ENCODE peak calls at places on chromosomes 16 and 17, in four cellular contexts. Q is HCT116, J is prostate gland, G is IMR-90. E is an unnamed sample. For H3K9me3, the result is how much of the 10 kb centered on the place peaks cover.

GRCh38 chr17:21072623-21073278 is 29.9 kb upstream of the USP22 start:
- DNase-seq in G (no peak), J (no peak), Q (no peak), E (no peak)

GRCh38 chr16:57137566-57138273 is 45.3 kb downstream of the CPNE2 start:
- DNase-seq in Q (no peak), J (no peak), G (no peak), E (no peak)

GRCh38 chr17:45021607-45022287 is 29.7 kb downstream of the DCAKD start:
- DNase-seq in G (peak), J (peak), Q (no peak), E (no peak)

GRCh38 chr17:46818319-46818928 is at the start of gene WNT3:
- DNase-seq in Q (no peak), J (no peak), G (no peak), E (no peak)

GRCh38 chr17:65261682-65262636 is 124.8 kb downstream of the RGS9 start:
- DNase-seq in G (peak), Q (no peak), J (no peak), E (no peak)

GRCh38 chr16:11392041-11392581 is 46.9 kb downstream of the RMI2 start:
- DNase-seq in G (no peak), J (no peak), Q (no peak), E (no peak)

GRCh38 chr16:78996806-78997205 is 603.7 kb downstream of the MAF start:
- DNase-seq in G (no peak), Q (no peak), J (no peak), E (no peak)

GRCh38 chr16:4661661-4662060 is 31.7 kb upstream of the NUDT16L1 start:
- DNase-seq in Q (no peak), G (no peak), J (no peak), E (no peak)

GRCh38 chr17:51087072-51087757 is 33.5 kb downstream of the SPAG9 start:
- DNase-seq in G (peak), J (no peak), Q (no peak), E (no peak)

GRCh38 chr16:71956500-71956899 is 43.7 kb downstream of the PKD1L3 start:
- DNase-seq in Q (no peak), G (no peak), J (no peak), E (no peak)

GRCh38 chr16:56029026-56029425 is 153.9 kb upstream of the CES5A start:
- DNase-seq in Q (no peak), J (no peak), G (no peak), E (no peak)

GRCh38 chr17:32445976-32446375 is 1.7 kb downstream of the PSMD11 start:
- DNase-seq in J (no peak), Q (no peak), G (peak), E (no peak)

GRCh38 chr17:46742539-46743270 is 75.8 kb downstream of the WNT3 start:
- DNase-seq in J (no peak), Q (peak), G (peak), E (no peak)

GRCh38 chr16:82627811-82628339 is 1.1 kb downstream of the CDH13 start:
- DNase-seq in G (peak), J (peak), Q (no peak), E (no peak)

GRCh38 chr17:65759532-65759931 is 198.1 kb upstream of the AXIN2 start:
- DNase-seq in Q (no peak), G (no peak), J (no peak), E (no peak)

GRCh38 chr17:8382052-8382879 is 727 bp downstream of the RPL26 start:
- DNase-seq in G (no peak), Q (no peak), J (no peak), E (no peak)

GRCh38 chr16:86289304-86289703 is 221.0 kb upstream of the FOXF1 start:
- DNase-seq in G (no peak), J (no peak), Q (no peak), E (no peak)

GRCh38 chr17:13346996-13347762 is 254.6 kb downstream of the HS3ST3A1 start:
- DNase-seq in Q (peak), G (peak), J (no peak), E (no peak)

GRCh38 chr17:57955183-57955952 is at the start of gene CUEDC1:
- DNase-seq in Q (no peak), J (peak), G (peak), E (no peak)

GRCh38 chr16:58152246-58152868 is 23.2 kb upstream of the CFAP20 start:
- DNase-seq in G (no peak), J (no peak), Q (no peak), E (no peak)

GRCh38 chr16:963913-964695 is 6.7 kb downstream of the LMF1 start:
- DNase-seq in G (no peak), Q (no peak), J (peak), E (no peak)

GRCh38 chr17:17029938-17030337 is 12.3 kb upstream of the MPRIP start:
- DNase-seq in J (no peak), G (no peak), Q (no peak), E (no peak)

GRCh38 chr17:66667491-66668030 is 167.4 kb upstream of the CACNG5 start:
- DNase-seq in G (no peak), J (no peak), Q (no peak), E (no peak)

GRCh38 chr16:3171855-3172593 is 16.0 kb upstream of the OR1F1 start:
- DNase-seq in G (peak), J (no peak), Q (no peak), E (no peak)

GRCh38 chr16:66921758-66922450 is 3.2 kb upstream of the CDH16 start:
- DNase-seq in G (no peak), Q (no peak), J (no peak), E (no peak)

GRCh38 chr17:16273929-16274339 is 56.9 kb downstream of the PIGL start:
- DNase-seq in J (no peak), G (no peak), Q (no peak), E (no peak)

GRCh38 chr17:31558748-31559646 is 167.5 kb downstream of the RAB11FIP4 start:
- DNase-seq in Q (peak), G (peak), J (peak), E (no peak)

GRCh38 chr17:50059759-50060273 is 3.9 kb downstream of the ITGA3 start:
- DNase-seq in Q (no peak), G (peak), J (no peak), E (no peak)

GRCh38 chr16:27386674-27387073 is 15.3 kb upstream of the IL21R start:
- DNase-seq in Q (no peak), J (no peak), G (no peak), E (no peak)
- H3K9me3 ChIP-seq in Q (under half), J (under half), G (under half), E (under half)

GRCh38 chr17:34131386-34131785 is 123.7 kb upstream of the CCL2 start:
- DNase-seq in J (no peak), Q (no peak), G (no peak), E (no peak)

GRCh38 chr17:34125010-34125409 is 130.1 kb upstream of the CCL2 start:
- DNase-seq in Q (no peak), J (no peak), G (no peak), E (no peak)

GRCh38 chr17:34125921-34126320 is 129.2 kb upstream of the CCL2 start:
- DNase-seq in G (no peak), J (no peak), Q (no peak), E (no peak)

GRCh38 chr17:34126496-34126895 is 128.6 kb upstream of the CCL2 start:
- DNase-seq in J (no peak), G (no peak), Q (no peak), E (no peak)

DNA sequence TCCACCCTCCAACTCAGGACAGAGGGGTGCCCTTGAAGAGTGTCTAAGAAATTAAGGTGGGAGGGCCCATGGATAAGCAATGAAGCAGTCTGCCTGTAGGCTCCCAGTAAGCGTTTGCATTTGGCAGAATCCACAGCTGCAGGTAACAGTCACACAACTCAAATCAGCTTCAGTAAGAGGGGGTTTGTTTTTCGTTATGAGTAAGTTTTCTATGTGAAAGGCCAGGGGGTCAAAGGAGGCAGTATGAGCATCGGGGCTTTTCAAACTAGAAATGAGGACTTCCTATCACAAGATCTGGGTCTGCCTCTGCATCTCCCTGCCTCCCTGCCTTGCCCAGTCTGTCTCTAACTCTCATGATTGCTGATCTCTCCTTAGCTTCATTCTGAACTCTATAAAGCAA is 128.1 kb upstream of the CCL2 start:
- DNase-seq in G (no peak), Q (no peak), J (no peak), E (no peak)
- TF ChIP-seq POLR2A in G (no peak), Q (no peak), J (no peak), E (no peak)

DNA sequence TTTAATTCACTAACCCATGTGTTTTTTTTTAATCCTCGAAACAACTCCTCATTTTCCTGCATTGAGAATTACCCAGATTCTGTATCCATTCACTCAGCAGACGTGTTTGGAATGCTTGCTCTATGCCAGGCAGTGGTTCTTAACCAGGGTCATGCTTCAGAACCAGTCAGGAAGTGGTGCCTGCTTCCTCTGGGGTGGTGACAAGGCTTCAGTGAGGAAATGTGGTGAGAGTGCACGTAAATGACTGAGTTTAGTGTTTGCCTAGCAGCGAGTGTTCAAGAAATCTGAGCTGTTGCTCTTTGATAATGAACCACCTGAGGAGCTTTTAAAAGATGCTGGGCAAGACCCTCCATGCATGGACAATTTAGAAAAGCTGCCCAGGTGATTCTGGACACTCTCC is 9.9 kb downstream of the ZFP90 start:
- DNase-seq in Q (no peak), G (no peak), J (no peak), E (no peak)
- H3K9me3 ChIP-seq in Q (under half), G (half or more), J (under half), E (half or more)

DNA sequence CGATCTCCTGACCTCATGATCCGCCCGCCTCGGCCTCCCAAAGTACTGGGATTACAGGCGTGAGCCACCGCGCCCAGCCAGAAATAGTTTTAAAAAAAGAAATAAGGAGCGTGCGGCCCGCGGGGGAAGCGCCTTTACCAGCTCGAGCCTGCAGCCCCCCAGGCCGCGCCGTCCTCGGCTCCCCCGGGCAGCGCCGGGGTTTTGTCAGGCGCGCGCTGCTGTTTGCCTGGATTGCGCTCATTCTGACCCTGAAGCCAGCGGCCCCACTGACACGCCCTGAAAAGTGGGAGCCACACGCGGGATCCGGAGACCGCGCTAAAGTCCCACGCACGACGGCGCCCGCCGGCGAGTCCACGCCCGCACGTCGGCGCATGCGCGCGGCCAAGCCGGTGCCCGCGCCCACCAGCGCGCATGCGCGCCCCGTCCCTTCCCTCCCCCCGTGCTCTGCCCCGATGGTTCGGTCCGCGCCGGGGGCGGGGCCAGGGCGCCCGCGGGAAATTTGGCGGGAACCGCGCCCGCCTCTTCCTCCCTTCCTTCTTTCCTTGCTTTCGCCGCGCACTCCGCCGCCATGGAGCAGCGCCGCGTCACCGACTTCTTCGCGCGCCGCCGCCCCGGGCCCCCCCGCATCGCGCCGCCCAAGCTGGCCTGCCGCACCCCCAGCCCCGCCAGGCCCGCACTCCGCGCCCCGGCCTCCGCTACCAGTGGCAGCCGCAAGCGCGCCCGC is at the start of gene CDT1:
- DNase-seq in G (peak), Q (peak), J (peak), E (no peak)
- TF ChIP-seq POLR2A in G (peak), Q (peak), J (peak), E (peak)

GRCh38 chr16:68563631-68564366 is 24.7 kb downstream of the ZFP90 start:
- DNase-seq in J (no peak), G (no peak), Q (no peak), E (no peak)
- H3K9me3 ChIP-seq in J (under half), G (half or more), Q (half or more), E (half or more)

GRCh38 chr17:70774339-70775110 is 605.2 kb downstream of the KCNJ2 start:
- DNase-seq in Q (no peak), J (no peak), G (no peak), E (no peak)

GRCh38 chr17:70772761-70773160 is 603.4 kb downstream of the KCNJ2 start:
- DNase-seq in G (no peak), J (no peak), Q (no peak), E (no peak)

GRCh38 chr17:70776446-70776845 is 607.1 kb downstream of the KCNJ2 start:
- DNase-seq in G (no peak), Q (no peak), J (no peak), E (no peak)

GRCh38 chr17:70775667-70776066 is 606.3 kb downstream of the KCNJ2 start:
- DNase-seq in J (no peak), G (no peak), Q (no peak), E (no peak)

DNA sequence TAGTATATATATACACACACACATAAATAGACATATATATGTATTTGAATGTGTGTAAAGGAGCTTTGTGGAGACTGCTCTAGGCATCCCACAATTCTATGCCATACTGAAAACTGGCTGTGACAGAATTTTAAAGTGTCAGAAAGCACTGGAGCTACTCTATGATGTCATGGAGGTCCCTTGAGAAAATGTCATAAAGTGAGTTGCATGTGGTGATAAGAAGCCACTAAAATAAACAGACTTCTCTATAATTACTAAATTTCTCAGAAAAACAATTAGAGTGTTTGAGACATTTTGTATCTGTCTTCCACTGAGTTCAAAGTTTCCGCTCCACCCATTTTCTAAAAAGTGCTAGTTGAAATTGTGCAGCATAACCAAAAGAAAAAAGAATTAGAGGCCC is 603.9 kb downstream of the KCNJ2 start:
- DNase-seq in J (no peak), G (no peak), Q (no peak), E (no peak)
- TF ChIP-seq POLR2A in J (no peak), G (no peak), Q (no peak), E (no peak)

GRCh38 chr16:73298562-73298961 is 250.6 kb upstream of the ZFHX3 start:
- DNase-seq in Q (no peak), G (peak), J (no peak), E (no peak)
- H3K9me3 ChIP-seq in Q (under half), G (under half), J (under half), E (under half)